ENCODE peak calls at places on chromosome 6, in five cellular contexts. D is activated CD8-positive, alpha-beta memory T cell treated with anti-CD3 and anti-CD28 coated beads for 24 hours; G is IMR-90; A is T-helper 2 cell; J is PC-3. U is an unnamed sample.
A peak's percentile ranks its signal among the peaks of the same experiment; 100 is the strongest.

GRCh38 chr6:147974376-147974775 is 368.3 kb upstream of the SASH1 start:
- DNase-seq in D (no peak), G (peak; percentile 32), A (no peak), J (peak; percentile 77), U (no peak)

GRCh38 chr6:4313044-4313686 is 177.8 kb upstream of the ECI2 start:
- DNase-seq in D (no peak), G (peak; percentile 92), A (no peak), J (peak; percentile 98), U (no peak)

GRCh38 chr6:154219250-154219649 is 137.4 kb downstream of the IPCEF1 start:
- DNase-seq in D (no peak), G (no peak), A (no peak), J (no peak), U (no peak)

GRCh38 chr6:131136021-131136847 is 967 bp downstream of the AKAP7 start:
- DNase-seq in D (no peak), G (peak; percentile 40), A (no peak), J (peak; percentile 35), U (no peak)

GRCh38 chr6:2498224-2498623 is 252.5 kb downstream of the MYLK4 start:
- DNase-seq in D (no peak), G (no peak), A (no peak), J (peak; percentile 65), U (no peak)

GRCh38 chr6:47532981-47533585 is 55.5 kb downstream of the CD2AP start:
- DNase-seq in D (no peak), G (no peak), A (no peak), J (no peak), U (no peak)

GRCh38 chr6:110018486-110018885 is 40.4 kb downstream of the GPR6 start:
- DNase-seq in D (no peak), G (no peak), A (no peak), J (no peak), U (no peak)

GRCh38 chr6:21003780-21004541 is 469.7 kb downstream of the CDKAL1 start:
- DNase-seq in D (no peak), G (peak; percentile 89), A (no peak), J (peak; percentile 93), U (no peak)

GRCh38 chr6:129929433-129929832 is 68.3 kb upstream of the TMEM244 start:
- DNase-seq in D (no peak), G (peak; percentile 92), A (no peak), J (peak; percentile 29), U (no peak)

GRCh38 chr6:111381126-111381525 is 101.9 kb downstream of the REV3L start:
- DNase-seq in D (no peak), G (peak; percentile 41), A (no peak), J (peak; percentile 8), U (no peak)

GRCh38 chr6:52233975-52234823 is 10.1 kb downstream of the IL17F start:
- DNase-seq in D (no peak), G (peak; percentile 63), A (no peak), J (peak; percentile 90), U (no peak)

GRCh38 chr6:56299916-56300315 is 52.5 kb upstream of the COL21A1 start:
- DNase-seq in D (no peak), G (no peak), A (no peak), J (no peak), U (no peak)

GRCh38 chr6:13776602-13777001 is 37.8 kb downstream of the MCUR1 start:
- DNase-seq in D (no peak), G (no peak), A (no peak), J (no peak), U (no peak)

GRCh38 chr6:18352001-18352400 is 35.1 kb upstream of the RNF144B start:
- DNase-seq in D (no peak), G (peak; percentile 35), A (no peak), J (no peak), U (no peak)

GRCh38 chr6:158413028-158413427 is 100.8 kb downstream of the TULP4 start:
- DNase-seq in D (no peak), G (no peak), A (no peak), J (no peak), U (no peak)

GRCh38 chr6:134647861-134648260 is 302.0 kb downstream of the ALDH8A1 start:
- DNase-seq in D (no peak), G (peak; percentile 69), A (no peak), J (no peak), U (no peak)

GRCh38 chr6:136725124-136725523 is 67.2 kb downstream of the MAP3K5 start:
- DNase-seq in D (no peak), G (peak; percentile 8), A (no peak), J (peak; percentile 6), U (no peak)

GRCh38 chr6:131998255-131998982 is 47.2 kb upstream of the CCN2 start:
- DNase-seq in D (no peak), G (peak; percentile 22), A (no peak), J (no peak), U (no peak)

GRCh38 chr6:131787955-131788712 is 19.7 kb upstream of the ENPP1 start:
- DNase-seq in D (no peak), G (peak; percentile 72), A (no peak), J (peak; percentile 13), U (no peak)